ENCODE peak calls at places on chromosomes 11 and 22, in eight cellular contexts. One of them, this sample, is unnamed.

GRCh38 chr11:107247189-107247588 is 210.4 kb downstream of the CWF19L2 start:
- DNase-seq in IMR-90: no peak
- DNase-seq in endothelial cell of umbilical vein: no peak
- DNase-seq in HCT116: no peak
- DNase-seq in mammary epithelial cell: no peak
- DNase-seq in fibroblast of lung: no peak
- DNase-seq in MM.1S: no peak
- DNase-seq in NT2/D1: no peak
- DNase-seq in this sample: no peak

GRCh38 chr11:63769044-63769718 is 606 bp upstream of the ZFTA start:
- DNase-seq in MM.1S: peak
- DNase-seq in NT2/D1: no peak
- DNase-seq in HCT116: no peak
- DNase-seq in IMR-90: no peak
- DNase-seq in endothelial cell of umbilical vein: peak
- DNase-seq in mammary epithelial cell: no peak
- DNase-seq in fibroblast of lung: peak
- DNase-seq in this sample: no peak

GRCh38 chr22:49934144-49934890 is 15.9 kb downstream of the CRELD2 start:
- DNase-seq in HCT116: no peak
- DNase-seq in NT2/D1: no peak
- DNase-seq in IMR-90: peak
- DNase-seq in fibroblast of lung: peak
- DNase-seq in endothelial cell of umbilical vein: no peak
- DNase-seq in MM.1S: no peak
- DNase-seq in mammary epithelial cell: no peak
- DNase-seq in this sample: no peak

GRCh38 chr11:118921121-118921928 is 4.4 kb downstream of the BCL9L start:
- DNase-seq in mammary epithelial cell: peak
- DNase-seq in NT2/D1: no peak
- DNase-seq in endothelial cell of umbilical vein: peak
- DNase-seq in fibroblast of lung: peak
- DNase-seq in IMR-90: peak
- DNase-seq in MM.1S: no peak
- DNase-seq in HCT116: no peak
- DNase-seq in this sample: no peak

GRCh38 chr22:23403720-23404688 is 176.1 kb downstream of the IGLL1 start:
- DNase-seq in fibroblast of lung: peak
- DNase-seq in endothelial cell of umbilical vein: no peak
- DNase-seq in IMR-90: no peak
- DNase-seq in MM.1S: no peak
- DNase-seq in mammary epithelial cell: no peak
- DNase-seq in HCT116: no peak
- DNase-seq in NT2/D1: no peak
- DNase-seq in this sample: no peak

GRCh38 chr22:36465232-36466021 is 16.0 kb downstream of the TXN2 start:
- DNase-seq in IMR-90: peak
- DNase-seq in HCT116: peak
- DNase-seq in endothelial cell of umbilical vein: peak
- DNase-seq in MM.1S: no peak
- DNase-seq in fibroblast of lung: peak
- DNase-seq in NT2/D1: no peak
- DNase-seq in mammary epithelial cell: peak
- DNase-seq in this sample: no peak

GRCh38 chr11:65391007-65391406 is 4.6 kb downstream of the FRMD8 start:
- DNase-seq in MM.1S: no peak
- DNase-seq in IMR-90: peak
- DNase-seq in endothelial cell of umbilical vein: peak
- DNase-seq in NT2/D1: peak
- DNase-seq in fibroblast of lung: peak
- DNase-seq in mammary epithelial cell: no peak
- DNase-seq in HCT116: no peak
- DNase-seq in this sample: no peak

GRCh38 chr11:9144828-9145227 is 53.4 kb upstream of the SCUBE2 start:
- DNase-seq in fibroblast of lung: peak
- DNase-seq in MM.1S: no peak
- DNase-seq in mammary epithelial cell: peak
- DNase-seq in endothelial cell of umbilical vein: no peak
- DNase-seq in NT2/D1: no peak
- DNase-seq in IMR-90: peak
- DNase-seq in HCT116: no peak
- DNase-seq in this sample: no peak

GRCh38 chr11:2892215-2893020 is 6.8 kb upstream of the CDKN1C start:
- DNase-seq in IMR-90: peak
- DNase-seq in HCT116: no peak
- DNase-seq in mammary epithelial cell: no peak
- DNase-seq in MM.1S: peak
- DNase-seq in fibroblast of lung: peak
- DNase-seq in endothelial cell of umbilical vein: peak
- DNase-seq in NT2/D1: no peak
- DNase-seq in this sample: no peak

GRCh38 chr11:30583505-30584280 is 2.5 kb downstream of the MPPED2 start:
- DNase-seq in mammary epithelial cell: no peak
- DNase-seq in HCT116: no peak
- DNase-seq in NT2/D1: no peak
- DNase-seq in endothelial cell of umbilical vein: no peak
- DNase-seq in fibroblast of lung: no peak
- DNase-seq in MM.1S: no peak
- DNase-seq in IMR-90: no peak
- DNase-seq in this sample: no peak

GRCh38 chr11:211741-212140 is 4.2 kb downstream of the RIC8A start:
- DNase-seq in HCT116: no peak
- DNase-seq in endothelial cell of umbilical vein: no peak
- DNase-seq in mammary epithelial cell: no peak
- DNase-seq in MM.1S: no peak
- DNase-seq in NT2/D1: no peak
- DNase-seq in fibroblast of lung: no peak
- DNase-seq in IMR-90: no peak
- DNase-seq in this sample: no peak

GRCh38 chr11:103651341-103651998 is 385.0 kb upstream of the DDI1 start:
- DNase-seq in NT2/D1: no peak
- DNase-seq in HCT116: no peak
- DNase-seq in fibroblast of lung: no peak
- DNase-seq in mammary epithelial cell: no peak
- DNase-seq in IMR-90: no peak
- DNase-seq in MM.1S: no peak
- DNase-seq in endothelial cell of umbilical vein: no peak
- DNase-seq in this sample: no peak

GRCh38 chr11:18575361-18575760 is 13.2 kb downstream of the UEVLD start:
- DNase-seq in NT2/D1: no peak
- DNase-seq in IMR-90: no peak
- DNase-seq in endothelial cell of umbilical vein: peak
- DNase-seq in fibroblast of lung: no peak
- DNase-seq in MM.1S: no peak
- DNase-seq in HCT116: no peak
- DNase-seq in mammary epithelial cell: no peak
- DNase-seq in this sample: no peak

GRCh38 chr11:132248585-132248984 is 878.2 kb downstream of the NTM start:
- DNase-seq in mammary epithelial cell: no peak
- DNase-seq in MM.1S: no peak
- DNase-seq in endothelial cell of umbilical vein: no peak
- DNase-seq in HCT116: no peak
- DNase-seq in NT2/D1: no peak
- DNase-seq in fibroblast of lung: no peak
- DNase-seq in IMR-90: no peak
- DNase-seq in this sample: no peak

GRCh38 chr22:40436460-40437431 is 66.4 kb downstream of the SGSM3 start:
- DNase-seq in IMR-90: peak
- DNase-seq in fibroblast of lung: peak
- DNase-seq in mammary epithelial cell: peak
- DNase-seq in MM.1S: peak
- DNase-seq in HCT116: peak
- DNase-seq in NT2/D1: peak
- DNase-seq in endothelial cell of umbilical vein: peak
- DNase-seq in this sample: no peak

GRCh38 chr11:114180301-114181055 is 115.7 kb upstream of the NNMT start:
- DNase-seq in HCT116: no peak
- DNase-seq in endothelial cell of umbilical vein: peak
- DNase-seq in mammary epithelial cell: no peak
- DNase-seq in IMR-90: no peak
- DNase-seq in NT2/D1: no peak
- DNase-seq in fibroblast of lung: no peak
- DNase-seq in MM.1S: peak
- DNase-seq in this sample: no peak

GRCh38 chr22:37784829-37785495 is 22.8 kb upstream of the GCAT start:
- DNase-seq in IMR-90: no peak
- DNase-seq in NT2/D1: no peak
- DNase-seq in endothelial cell of umbilical vein: no peak
- DNase-seq in mammary epithelial cell: peak
- DNase-seq in fibroblast of lung: no peak
- DNase-seq in HCT116: peak
- DNase-seq in MM.1S: no peak
- DNase-seq in this sample: no peak

GRCh38 chr11:32439488-32440210 is 4.3 kb upstream of the WT1 start:
- DNase-seq in MM.1S: no peak
- DNase-seq in IMR-90: no peak
- DNase-seq in mammary epithelial cell: no peak
- DNase-seq in fibroblast of lung: no peak
- DNase-seq in endothelial cell of umbilical vein: no peak
- DNase-seq in NT2/D1: no peak
- DNase-seq in HCT116: no peak
- DNase-seq in this sample: no peak

GRCh38 chr11:47278769-47279168 is 8.8 kb downstream of the MADD start:
- DNase-seq in MM.1S: no peak
- DNase-seq in HCT116: no peak
- DNase-seq in NT2/D1: no peak
- DNase-seq in IMR-90: no peak
- DNase-seq in fibroblast of lung: no peak
- DNase-seq in endothelial cell of umbilical vein: no peak
- DNase-seq in mammary epithelial cell: no peak
- DNase-seq in this sample: no peak

GRCh38 chr11:112780351-112781043 is 180.7 kb upstream of the NCAM1 start:
- DNase-seq in fibroblast of lung: peak
- DNase-seq in MM.1S: no peak
- DNase-seq in NT2/D1: no peak
- DNase-seq in IMR-90: peak
- DNase-seq in mammary epithelial cell: peak
- DNase-seq in endothelial cell of umbilical vein: no peak
- DNase-seq in HCT116: no peak
- DNase-seq in this sample: no peak

GRCh38 chr11:59040607-59041006 is 45.5 kb upstream of the GLYATL1B start:
- DNase-seq in MM.1S: peak
- DNase-seq in fibroblast of lung: no peak
- DNase-seq in IMR-90: no peak
- DNase-seq in HCT116: no peak
- DNase-seq in mammary epithelial cell: no peak
- DNase-seq in endothelial cell of umbilical vein: no peak
- DNase-seq in NT2/D1: no peak
- DNase-seq in this sample: no peak

GRCh38 chr11:1223346-1224108 is 661 bp downstream of the MUC5B start:
- DNase-seq in HCT116: no peak
- DNase-seq in NT2/D1: no peak
- DNase-seq in IMR-90: no peak
- DNase-seq in endothelial cell of umbilical vein: no peak
- DNase-seq in mammary epithelial cell: no peak
- DNase-seq in fibroblast of lung: no peak
- DNase-seq in MM.1S: no peak
- DNase-seq in this sample: no peak
- H3K9ac ChIP-seq in HCT116: no peak
- H3K9ac ChIP-seq in NT2/D1: peak
- H3K9ac ChIP-seq in IMR-90: no peak
- H3K9ac ChIP-seq in endothelial cell of umbilical vein: no peak
- H3K9ac ChIP-seq in mammary epithelial cell: no peak
- H3K9ac ChIP-seq in fibroblast of lung: no peak
- H3K9ac ChIP-seq in MM.1S: no peak
- H3K9ac ChIP-seq in this sample: no peak

GRCh38 chr11:35242843-35243242 is 103.9 kb downstream of the CD44 start:
- DNase-seq in HCT116: no peak
- DNase-seq in MM.1S: no peak
- DNase-seq in IMR-90: no peak
- DNase-seq in NT2/D1: no peak
- DNase-seq in fibroblast of lung: no peak
- DNase-seq in mammary epithelial cell: no peak
- DNase-seq in endothelial cell of umbilical vein: no peak
- DNase-seq in this sample: no peak
- H3K9ac ChIP-seq in HCT116: no peak
- H3K9ac ChIP-seq in MM.1S: no peak
- H3K9ac ChIP-seq in IMR-90: no peak
- H3K9ac ChIP-seq in NT2/D1: no peak
- H3K9ac ChIP-seq in fibroblast of lung: no peak
- H3K9ac ChIP-seq in mammary epithelial cell: no peak
- H3K9ac ChIP-seq in endothelial cell of umbilical vein: no peak
- H3K9ac ChIP-seq in this sample: no peak

DNA sequence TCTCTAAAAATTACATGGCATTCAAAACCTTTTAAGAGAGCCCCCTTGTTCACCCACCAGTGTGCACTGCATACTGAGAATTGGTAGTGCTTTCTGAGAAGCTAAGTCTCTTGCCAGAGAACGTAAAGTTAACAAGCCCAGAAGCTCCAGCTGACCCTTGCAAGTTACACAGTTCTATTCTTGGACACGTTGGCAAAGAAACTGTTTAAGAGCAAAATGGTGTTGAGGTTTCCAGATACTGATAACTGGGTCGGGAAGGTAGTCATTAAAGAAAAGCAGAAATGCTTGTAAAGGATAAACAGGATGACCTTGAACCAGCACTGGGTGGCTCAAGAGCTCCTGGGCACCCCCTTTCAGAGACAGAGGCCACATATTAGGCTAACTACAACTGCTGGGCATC is 284.8 kb downstream of the CADM1 start:
- DNase-seq in HCT116: no peak
- DNase-seq in NT2/D1: no peak
- DNase-seq in mammary epithelial cell: no peak
- DNase-seq in MM.1S: no peak
- DNase-seq in IMR-90: no peak
- DNase-seq in endothelial cell of umbilical vein: no peak
- DNase-seq in fibroblast of lung: no peak
- DNase-seq in this sample: no peak
- H3K9ac ChIP-seq in HCT116: no peak
- H3K9ac ChIP-seq in NT2/D1: no peak
- H3K9ac ChIP-seq in mammary epithelial cell: no peak
- H3K9ac ChIP-seq in MM.1S: no peak
- H3K9ac ChIP-seq in IMR-90: no peak
- H3K9ac ChIP-seq in endothelial cell of umbilical vein: no peak
- H3K9ac ChIP-seq in fibroblast of lung: no peak
- H3K9ac ChIP-seq in this sample: no peak

GRCh38 chr11:125286486-125286885 is 121.9 kb downstream of the PKNOX2 start:
- DNase-seq in MM.1S: no peak
- DNase-seq in IMR-90: no peak
- DNase-seq in mammary epithelial cell: no peak
- DNase-seq in NT2/D1: no peak
- DNase-seq in HCT116: no peak
- DNase-seq in fibroblast of lung: no peak
- DNase-seq in endothelial cell of umbilical vein: no peak
- DNase-seq in this sample: no peak
- H3K9ac ChIP-seq in MM.1S: no peak
- H3K9ac ChIP-seq in IMR-90: no peak
- H3K9ac ChIP-seq in mammary epithelial cell: no peak
- H3K9ac ChIP-seq in NT2/D1: no peak
- H3K9ac ChIP-seq in HCT116: no peak
- H3K9ac ChIP-seq in fibroblast of lung: no peak
- H3K9ac ChIP-seq in endothelial cell of umbilical vein: no peak
- H3K9ac ChIP-seq in this sample: no peak

GRCh38 chr11:133894956-133895549 is 49.7 kb upstream of the SPATA19 start:
- DNase-seq in IMR-90: no peak
- DNase-seq in HCT116: no peak
- DNase-seq in MM.1S: no peak
- DNase-seq in endothelial cell of umbilical vein: no peak
- DNase-seq in fibroblast of lung: peak
- DNase-seq in mammary epithelial cell: no peak
- DNase-seq in NT2/D1: peak
- DNase-seq in this sample: no peak
- H3K9ac ChIP-seq in IMR-90: no peak
- H3K9ac ChIP-seq in HCT116: no peak
- H3K9ac ChIP-seq in MM.1S: no peak
- H3K9ac ChIP-seq in endothelial cell of umbilical vein: no peak
- H3K9ac ChIP-seq in fibroblast of lung: no peak
- H3K9ac ChIP-seq in mammary epithelial cell: no peak
- H3K9ac ChIP-seq in NT2/D1: no peak
- H3K9ac ChIP-seq in this sample: no peak